ENCODE peak calls at places on chromosomes 12 and 14, in four cellular contexts. G is mesenchymal stem cell, A is H9, S is neuronal stem cell. X is an unnamed sample.

GRCh38 chr12:122028601-122029560 is 7.2 kb downstream of the BCL7A start:
- DNase-seq in G (no peak), A (no peak), S (no peak), X (no peak)

GRCh38 chr14:61965030-61965745 is 203.0 kb downstream of the SNAPC1 start:
- DNase-seq in G (peak), A (no peak), S (no peak), X (peak)

GRCh38 chr12:41045509-41045908 is 142.6 kb upstream of the PDZRN4 start:
- DNase-seq in G (no peak), A (no peak), S (no peak), X (no peak)

GRCh38 chr12:39440781-39441180 is 2.1 kb downstream of the KIF21A start:
- DNase-seq in G (no peak), A (no peak), S (no peak), X (no peak)

GRCh38 chr14:98218213-98218612 is 1053.8 kb downstream of the BCL11B start:
- DNase-seq in G (no peak), A (no peak), S (no peak), X (no peak)

GRCh38 chr14:81269100-81269978 is 48.6 kb upstream of the GTF2A1 start:
- DNase-seq in G (peak), A (no peak), S (peak), X (peak)

GRCh38 chr14:34582117-34582680 is 42.7 kb upstream of the EAPP start:
- DNase-seq in G (no peak), A (no peak), S (no peak), X (no peak)

GRCh38 chr14:85195872-85196477 is 334.0 kb upstream of the FLRT2 start:
- DNase-seq in G (peak), A (no peak), S (no peak), X (peak)

GRCh38 chr14:102524451-102525212 is 15.1 kb upstream of the ANKRD9 start:
- DNase-seq in G (peak), A (peak), S (peak), X (peak)

GRCh38 chr12:26090853-26091510 is 33.9 kb downstream of the BHLHE41 start:
- DNase-seq in G (no peak), A (no peak), S (no peak), X (peak)

GRCh38 chr12:57929092-57929830 is 12.1 kb upstream of the ATP23 start:
- DNase-seq in G (no peak), A (no peak), S (no peak), X (no peak)

GRCh38 chr12:81252228-81252627 is 174.3 kb downstream of the ACSS3 start:
- DNase-seq in G (no peak), A (no peak), S (no peak), X (no peak)

GRCh38 chr12:80681786-80682185 is 25.6 kb upstream of the MYF6 start:
- DNase-seq in G (no peak), A (no peak), S (no peak), X (no peak)

GRCh38 chr14:105067140-105067968 is 2.1 kb upstream of the GPR132 start:
- DNase-seq in G (peak), A (no peak), S (no peak), X (peak)

GRCh38 chr14:37819155-37820015 is 224.0 kb downstream of the TTC6 start:
- DNase-seq in G (peak), A (no peak), S (no peak), X (peak)

GRCh38 chr14:103239751-103240150 is 94.3 kb upstream of the EIF5 start:
- DNase-seq in G (no peak), A (no peak), S (no peak), X (no peak)

GRCh38 chr12:25135531-25136154 is 59.3 kb downstream of the DNAI7 start:
- DNase-seq in G (peak), A (peak), S (no peak), X (no peak)

GRCh38 chr12:79567164-79567563 is 123.6 kb downstream of the PAWR start:
- DNase-seq in G (no peak), A (no peak), S (no peak), X (no peak)

GRCh38 chr14:99749763-99750715 is 43.2 kb upstream of the EML1 start:
- DNase-seq in G (no peak), A (no peak), S (no peak), X (no peak)

GRCh38 chr12:62758216-62758615 is 176.7 kb downstream of the PPM1H start:
- DNase-seq in G (peak), A (no peak), S (no peak), X (peak)

GRCh38 chr12:109764123-109764522 is 50.5 kb downstream of the FAM222A start:
- DNase-seq in G (no peak), A (peak), S (no peak), X (no peak)

GRCh38 chr12:14567311-14568195 is at the start of gene PLBD1:
- DNase-seq in G (peak), A (peak), S (peak), X (no peak)

GRCh38 chr12:40552868-40553267 is 139.4 kb upstream of the CNTN1 start:
- DNase-seq in G (no peak), A (no peak), S (no peak), X (no peak)

GRCh38 chr12:115001538-115001937 is 317.6 kb upstream of the TBX3 start:
- DNase-seq in G (no peak), A (no peak), S (no peak), X (no peak)

GRCh38 chr12:119148049-119148448 is 30.7 kb upstream of the HSPB8 start:
- DNase-seq in G (no peak), A (no peak), S (no peak), X (no peak)
- H2AK5ac ChIP-seq in G (no peak), A (no peak), S (no peak), X (no peak)

GRCh38 chr14:28768549-28768870 is 1.9 kb downstream of the FOXG1 start:
- DNase-seq in G (no peak), A (no peak), S (no peak), X (no peak)

GRCh38 chr14:28770574-28770973 is 4.0 kb downstream of the FOXG1 start:
- DNase-seq in G (no peak), A (no peak), S (no peak), X (no peak)

GRCh38 chr14:28771168-28771567 is 4.6 kb downstream of the FOXG1 start:
- DNase-seq in G (no peak), A (no peak), S (no peak), X (no peak)

GRCh38 chr14:28769358-28769757 is 2.8 kb downstream of the FOXG1 start:
- DNase-seq in G (no peak), A (no peak), S (no peak), X (no peak)

DNA sequence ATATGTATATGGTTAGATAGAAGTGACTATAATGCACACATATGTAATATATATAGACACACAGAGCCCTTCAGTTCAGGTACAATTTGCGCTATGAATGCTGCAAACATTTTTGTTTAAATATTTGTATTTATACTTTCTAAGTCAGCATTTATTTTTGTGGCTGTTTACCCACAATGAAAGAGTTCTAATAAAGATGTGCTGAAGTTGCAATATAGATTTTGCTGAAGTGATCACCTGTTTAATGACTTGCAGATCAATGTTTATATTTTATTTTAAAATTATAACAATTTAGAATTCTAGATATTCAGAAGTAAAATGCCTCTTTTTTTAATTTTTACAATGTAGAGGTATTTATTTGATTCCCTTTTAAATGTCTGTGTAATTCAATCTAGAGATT is 3.5 kb downstream of the FOXG1 start:
- DNase-seq in G (no peak), A (no peak), S (no peak), X (no peak)
- H3K14ac ChIP-seq in G (no peak), A (no peak), S (no peak), X (no peak)

GRCh38 chr12:93127582-93128331 is 198.7 kb upstream of the EEA1 start:
- DNase-seq in G (peak), A (peak), S (no peak), X (peak)

GRCh38 chr12:93127107-93127560 is 198.0 kb upstream of the EEA1 start:
- DNase-seq in G (no peak), A (no peak), S (no peak), X (no peak)

GRCh38 chr12:93128332-93128707 is 199.2 kb upstream of the EEA1 start:
- DNase-seq in G (no peak), A (no peak), S (no peak), X (no peak)

GRCh38 chr12:93133361-93133760 is 204.3 kb upstream of the EEA1 start:
- DNase-seq in G (no peak), A (no peak), S (no peak), X (no peak)

GRCh38 chr12:93130371-93131049 is 201.4 kb upstream of the EEA1 start:
- DNase-seq in G (no peak), A (no peak), S (no peak), X (no peak)
- H2AK5ac ChIP-seq in G (no peak), A (no peak), S (no peak), X (peak)

DNA sequence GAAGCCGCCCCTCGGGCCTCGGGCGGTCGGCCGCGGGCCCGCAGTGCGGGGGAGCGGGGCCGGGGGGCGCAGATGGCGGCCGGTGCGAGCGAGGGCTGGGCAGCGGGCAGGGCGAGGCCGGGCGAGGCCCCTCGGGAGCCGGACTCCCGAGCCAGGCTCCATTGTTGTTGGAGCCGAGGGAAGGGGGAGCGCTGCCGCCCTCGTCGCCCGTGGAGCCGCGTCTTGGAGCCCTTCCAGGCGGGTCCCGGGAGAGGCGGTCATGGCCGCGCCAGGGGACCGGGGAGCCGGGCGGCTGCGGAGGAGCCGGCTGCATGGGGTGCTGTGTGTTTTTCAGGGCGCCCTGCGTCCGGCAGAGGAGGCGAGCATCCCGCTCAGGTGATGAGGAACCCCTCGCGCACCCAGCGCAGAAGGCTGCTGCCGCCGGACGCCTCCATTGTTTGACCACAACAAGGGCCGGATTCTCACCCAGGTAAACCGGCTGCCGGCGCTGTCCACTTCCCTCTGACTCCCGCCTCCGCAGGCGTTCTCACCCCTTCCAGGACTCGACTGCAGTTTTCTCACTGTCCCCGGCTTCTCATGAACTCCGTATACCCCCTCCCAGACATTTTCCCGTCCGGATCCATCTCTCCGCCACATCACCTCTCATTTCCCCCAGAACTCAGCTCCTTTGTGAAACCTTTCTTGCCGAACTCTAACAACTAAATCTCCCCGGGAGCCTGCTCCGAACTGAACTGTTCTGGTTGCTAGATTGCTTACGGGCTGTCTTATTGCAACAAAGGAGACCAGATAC is 732 bp downstream of the ZNF664 start:
- DNase-seq in G (no peak), A (peak), S (peak), X (peak)
- H3K14ac ChIP-seq in G (peak), A (peak), S (peak), X (no peak)

DNA sequence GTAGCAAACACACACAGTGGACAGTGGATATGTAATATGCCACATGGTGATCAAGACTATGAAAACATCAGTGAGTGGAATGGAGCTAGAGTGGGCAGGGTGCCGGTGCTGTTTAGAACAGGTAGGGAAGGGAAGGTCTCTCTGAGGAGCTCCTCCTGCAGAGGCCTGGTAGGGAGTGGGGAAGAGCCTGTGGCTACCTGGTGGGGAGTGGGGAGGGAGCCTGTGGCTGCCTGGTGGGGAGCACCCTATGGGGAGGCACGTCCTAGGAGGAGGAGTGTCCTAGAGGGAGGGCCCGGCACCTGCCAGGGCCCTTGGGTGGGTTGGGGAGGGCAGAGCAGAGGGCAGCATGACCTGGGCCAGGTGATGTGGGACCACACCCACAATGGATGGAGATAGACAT is 122.6 kb downstream of the ADGRD1 start:
- DNase-seq in G (no peak), A (no peak), S (no peak), X (no peak)
- H2AK5ac ChIP-seq in G (no peak), A (no peak), S (no peak), X (no peak)

GRCh38 chr14:77707724-77708408 is at the start of the genes ALKBH1 and SLIRP:
- DNase-seq in G (peak), A (peak), S (peak), X (peak)
- H3K14ac ChIP-seq in G (no peak), A (peak), S (no peak), X (peak)

GRCh38 chr12:53380104-53380796 is at the start of gene SP1:
- DNase-seq in G (peak), A (peak), S (no peak), X (peak)
- H2AK5ac ChIP-seq in G (peak), A (no peak), S (peak), X (peak)

DNA sequence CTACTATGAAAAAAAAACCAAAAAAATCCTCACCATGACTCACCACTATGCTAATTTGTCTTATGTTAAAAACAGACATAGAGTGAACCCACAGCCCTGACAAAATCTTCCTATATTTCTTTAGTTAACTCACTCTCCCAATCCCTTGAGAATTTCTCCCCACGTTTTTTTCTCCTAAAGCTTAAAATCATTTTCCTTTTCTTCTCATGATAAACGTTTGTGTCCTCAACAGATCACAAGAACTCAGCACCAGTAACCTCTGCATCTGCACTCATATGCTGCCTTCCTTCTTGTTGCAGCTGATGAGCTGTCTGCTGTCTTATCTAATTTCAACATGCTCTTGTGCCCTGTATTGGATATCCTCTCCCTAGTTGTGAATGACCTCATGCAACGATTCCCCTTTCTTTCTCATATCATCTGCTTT is 427.4 kb upstream of the MGAT4C start:
- DNase-seq in G (peak), A (no peak), S (no peak), X (peak)
- H3K14ac ChIP-seq in G (no peak), A (no peak), S (no peak), X (no peak)

GRCh38 chr12:108649126-108649525 is 15.4 kb upstream of the SELPLG start:
- DNase-seq in G (no peak), A (no peak), S (no peak), X (peak)
- H2AK5ac ChIP-seq in G (no peak), A (no peak), S (no peak), X (peak)